ENCODE peak calls at places on chromosomes 1 and 21, in four cellular contexts. B is activated effector memory CD4-positive, alpha-beta T cell treated with Interleukin-2 at 50 U/mL for 16 hours; F is WTC11; H is spleen. U is an unnamed sample.

GRCh38 chr1:245654460-245655050 is 499.8 kb downstream of the KIF26B start:
- DNase-seq in B (no peak), F (no peak), H (peak; percentile 60), U (no peak)

GRCh38 chr1:3587133-3587733 is 24.1 kb downstream of the MEGF6 start:
- DNase-seq in B (no peak), F (no peak), H (no peak), U (no peak)

GRCh38 chr1:246117066-246117791 is 389.9 kb downstream of the SMYD3 start:
- DNase-seq in B (peak; percentile 12), F (peak; percentile 36), H (no peak), U (no peak)

GRCh38 chr1:209585672-209586071 is 2.2 kb downstream of the CAMK1G start:
- DNase-seq in B (no peak), F (peak; percentile 49), H (peak; percentile 76), U (no peak)

GRCh38 chr21:37855568-37856391 is 60.5 kb downstream of the KCNJ6 start:
- DNase-seq in B (no peak), F (no peak), H (no peak), U (no peak)

GRCh38 chr1:90786709-90787108 is 69.6 kb upstream of the BARHL2 start:
- DNase-seq in B (no peak), F (no peak), H (no peak), U (no peak)

GRCh38 chr1:175471039-175471800 is 272.2 kb downstream of the TNR start:
- DNase-seq in B (no peak), F (no peak), H (no peak), U (no peak)

GRCh38 chr1:2611034-2611501 is 21.7 kb downstream of the MMEL1 start:
- DNase-seq in B (no peak), F (peak; percentile 73), H (peak; percentile 69), U (no peak)

GRCh38 chr1:61641578-61642336 is 83.2 kb downstream of the TM2D1 start:
- DNase-seq in B (peak; percentile 17), F (peak; percentile 87), H (peak; percentile 93), U (peak; percentile 10)

GRCh38 chr1:59292557-59292956 is 4.3 kb upstream of the FGGY start:
- DNase-seq in B (no peak), F (no peak), H (no peak), U (no peak)

GRCh38 chr21:22791376-22791775 is 1793.2 kb downstream of the NCAM2 start:
- DNase-seq in B (no peak), F (no peak), H (no peak), U (no peak)

GRCh38 chr1:72064301-72064700 is 218.0 kb downstream of the NEGR1 start:
- DNase-seq in B (no peak), F (no peak), H (no peak), U (no peak)

GRCh38 chr1:176939993-176940392 is 224.5 kb downstream of the ASTN1 start:
- DNase-seq in B (no peak), F (no peak), H (no peak), U (no peak)

GRCh38 chr1:86231076-86231475 is 74.5 kb upstream of the COL24A1 start:
- DNase-seq in B (no peak), F (no peak), H (no peak), U (no peak)

GRCh38 chr1:172810480-172810879 is 151.6 kb downstream of the FASLG start:
- DNase-seq in B (no peak), F (no peak), H (no peak), U (no peak)

GRCh38 chr1:8202182-8202905 is 115.6 kb upstream of the SLC45A1 start:
- DNase-seq in B (no peak), F (no peak), H (peak; percentile 41), U (no peak)

GRCh38 chr1:211258756-211259595 is at the start of gene RCOR3:
- DNase-seq in B (peak; percentile 88), F (peak; percentile 94), H (peak; percentile 99), U (peak; percentile 89)

GRCh38 chr1:30749691-30750583 is 7.6 kb downstream of the LAPTM5 start:
- DNase-seq in B (peak; percentile 61), F (no peak), H (peak; percentile 92), U (peak; percentile 68)

GRCh38 chr1:29062157-29062942 is 61.4 kb downstream of the TMEM200B start:
- DNase-seq in B (no peak), F (no peak), H (no peak), U (no peak)

GRCh38 chr1:155075535-155075934 is 3.1 kb upstream of the EFNA3 start:
- DNase-seq in B (no peak), F (no peak), H (no peak), U (no peak)

GRCh38 chr1:54125671-54126070 is 27.1 kb downstream of the CDCP2 start:
- DNase-seq in B (no peak), F (peak; percentile 34), H (peak; percentile 57), U (no peak)

GRCh38 chr21:34593954-34594531 is 20.9 kb downstream of the RCAN1 start:
- DNase-seq in B (no peak), F (no peak), H (no peak), U (no peak)

GRCh38 chr1:84436907-84437667 is 38.8 kb downstream of the DNASE2B start:
- DNase-seq in B (no peak), F (no peak), H (no peak), U (no peak)

GRCh38 chr1:11413907-11414495 is 65.0 kb upstream of the DISP3 start:
- DNase-seq in B (no peak), F (peak; percentile 28), H (no peak), U (no peak)

GRCh38 chr1:81670286-81670685 is 130.4 kb upstream of the ADGRL2 start:
- DNase-seq in B (no peak), F (no peak), H (no peak), U (no peak)

GRCh38 chr21:45511661-45512431 is 30.4 kb downstream of the SLC19A1 start:
- DNase-seq in B (no peak), F (no peak), H (peak; percentile 75), U (no peak)

GRCh38 chr1:226104671-226105121 is 42.2 kb downstream of the H3-3A start:
- DNase-seq in B (no peak), F (no peak), H (peak; percentile 71), U (no peak)

GRCh38 chr1:54008876-54009275 is 9.1 kb downstream of the LDLRAD1 start:
- DNase-seq in B (no peak), F (no peak), H (no peak), U (no peak)

U was measured in T-helper 17 cell.